ENCODE peak calls at places on chromosomes 6 and 20, in seven cellular contexts. R is GM13977, D is neural crest cell, K is fibroblast of lung, P is osteocyte, G is fibroblast of pulmonary artery, N is RWPE2. J is an unnamed sample.

GRCh38 chr6:26217714-26218075 is 130.5 kb downstream of the HFE start:
- DNase-seq in N (no peak), D (no peak), P (no peak), G (peak; percentile 32), R (no peak), K (peak; percentile 26), J (no peak)

GRCh38 chr20:51211191-51211590 is 188.3 kb upstream of the KCNG1 start:
- DNase-seq in K (no peak), D (no peak), N (no peak), R (no peak), G (no peak), P (no peak), J (no peak)

GRCh38 chr6:129590408-129591022 is 119.5 kb downstream of the ARHGAP18 start:
- DNase-seq in P (no peak), R (no peak), K (peak; percentile 97), D (no peak), G (peak; percentile 68), N (no peak), J (no peak)

GRCh38 chr6:46002264-46002663 is 13.4 kb downstream of the CLIC5 start:
- DNase-seq in D (no peak), G (no peak), R (no peak), N (no peak), K (no peak), P (no peak), J (no peak)

GRCh38 chr20:33915726-33916331 is 77.9 kb upstream of the RALY start:
- DNase-seq in D (no peak), G (peak; percentile 24), K (no peak), R (peak; percentile 70), N (no peak), P (no peak), J (peak; percentile 81)

GRCh38 chr6:105764318-105764717 is 321.8 kb upstream of the PRDM1 start:
- DNase-seq in R (no peak), D (no peak), G (no peak), P (no peak), N (no peak), K (no peak), J (no peak)

GRCh38 chr20:57592263-57593092 is 27.7 kb downstream of the ZBP1 start:
- DNase-seq in P (no peak), K (no peak), N (peak; percentile 80), G (no peak), R (no peak), D (no peak), J (no peak)

GRCh38 chr6:40947876-40948514 is 91.0 kb downstream of the UNC5CL start:
- DNase-seq in K (peak; percentile 84), G (peak; percentile 65), D (no peak), N (no peak), R (no peak), P (no peak), J (no peak)

GRCh38 chr20:44897133-44897532 is 11.6 kb downstream of the YWHAB start:
- DNase-seq in P (no peak), N (no peak), G (no peak), K (no peak), D (no peak), R (no peak), J (no peak)

GRCh38 chr20:48777005-48777404 is 50.8 kb downstream of the PREX1 start:
- DNase-seq in D (no peak), P (no peak), R (no peak), G (no peak), N (no peak), K (no peak), J (no peak)

GRCh38 chr6:129544892-129545612 is 164.9 kb downstream of the ARHGAP18 start:
- DNase-seq in G (peak; percentile 11), K (no peak), P (no peak), D (no peak), N (no peak), R (no peak), J (no peak)

GRCh38 chr6:24547243-24547642 is 52.5 kb downstream of the ALDH5A1 start:
- DNase-seq in G (peak; percentile 10), P (no peak), N (no peak), K (peak; percentile 5), D (no peak), R (peak; percentile 17), J (no peak)

GRCh38 chr6:97842536-97842935 is 559.5 kb upstream of the MMS22L start:
- DNase-seq in K (no peak), D (no peak), G (no peak), R (no peak), P (no peak), N (no peak), J (no peak)

GRCh38 chr20:24102290-24102689 is 113.7 kb upstream of the GGTLC1 start:
- DNase-seq in R (no peak), G (peak; percentile 13), N (no peak), K (no peak), D (no peak), P (no peak), J (peak; percentile 6)

GRCh38 chr6:38078671-38079070 is 259.1 kb downstream of the ZFAND3 start:
- DNase-seq in G (no peak), P (no peak), N (no peak), K (peak; percentile 18), D (no peak), R (no peak), J (no peak)

GRCh38 chr6:30452736-30453507 is 36.4 kb upstream of the HLA-E start:
- DNase-seq in P (no peak), K (no peak), R (no peak), G (no peak), N (no peak), D (no peak), J (no peak)

GRCh38 chr20:7272512-7272911 is 505.0 kb downstream of the BMP2 start:
- DNase-seq in R (no peak), N (no peak), K (peak; percentile 1), G (peak; percentile 8), D (no peak), P (no peak), J (no peak)

GRCh38 chr20:45892049-45892816 is 1.1 kb downstream of the CTSA start:
- DNase-seq in K (no peak), D (no peak), P (no peak), R (no peak), G (peak; percentile 42), N (peak; percentile 69), J (peak; percentile 43)

GRCh38 chr20:33438481-33438880 is 5.1 kb downstream of the SNTA1 start:
- DNase-seq in D (no peak), G (no peak), P (no peak), R (no peak), K (no peak), N (no peak), J (no peak)

GRCh38 chr20:36385503-36385902 is 79.4 kb downstream of the DLGAP4 start:
- DNase-seq in P (no peak), K (no peak), D (no peak), G (no peak), N (peak; percentile 71), R (no peak), J (no peak)

GRCh38 chr20:36386236-36386635 is 80.1 kb downstream of the DLGAP4 start:
- DNase-seq in G (no peak), D (no peak), P (no peak), R (no peak), K (no peak), N (no peak), J (no peak)

GRCh38 chr20:36378686-36379085 is 72.5 kb downstream of the DLGAP4 start:
- DNase-seq in R (no peak), G (no peak), N (no peak), P (no peak), K (no peak), D (no peak), J (no peak)

DNA sequence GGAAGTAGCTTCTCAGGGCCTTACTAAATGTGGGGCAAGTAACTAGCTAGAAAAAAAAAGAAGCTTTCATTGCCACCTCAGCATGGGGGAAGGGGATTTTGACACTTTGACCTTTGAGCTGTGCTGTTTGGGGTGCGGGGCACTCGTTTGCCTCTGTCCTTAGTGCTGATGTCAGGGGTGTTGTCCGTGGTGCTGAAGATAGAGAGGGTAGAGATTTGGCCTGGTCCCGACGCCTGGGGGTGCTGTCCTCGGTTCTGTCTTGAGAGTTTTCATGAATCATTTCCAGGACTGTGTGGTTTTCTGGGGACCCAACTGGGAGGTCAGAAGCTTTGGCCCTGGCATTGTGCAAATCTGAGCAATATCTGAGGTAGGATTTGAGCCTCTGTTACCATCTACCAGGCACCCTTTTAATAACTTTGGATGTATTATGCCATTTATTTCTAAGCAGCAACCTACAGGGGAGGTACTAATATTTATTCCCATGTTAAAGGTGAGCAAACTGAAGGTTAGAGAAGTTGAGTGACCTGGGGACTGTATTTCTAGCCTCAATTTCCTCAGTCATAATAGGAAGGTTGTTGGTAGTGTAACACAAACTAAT is 78.0 kb downstream of the DLGAP4 start:
- DNase-seq in P (no peak), D (peak; percentile 72), K (peak; percentile 21), R (peak; percentile 43), N (no peak), G (peak; percentile 44), J (peak; percentile 60)
- TF ChIP-seq CTCF in P (peak; percentile 29), D (peak; percentile 26), K (peak; percentile 11), R (peak; percentile 16), N (no peak), G (peak; percentile 32), J (no peak)

GRCh38 chr6:43575105-43575771 is 600 bp downstream of the XPO5 start:
- DNase-seq in N (peak; percentile 62), D (peak; percentile 35), G (peak; percentile 13), K (peak; percentile 15), R (no peak), P (no peak), J (peak; percentile 51)

GRCh38 chr6:43578748-43579147 is 2.8 kb downstream of the POLH start:
- DNase-seq in G (no peak), R (no peak), P (no peak), K (peak; percentile 19), N (no peak), D (no peak), J (no peak)

GRCh38 chr6:43579171-43579570 is 3.2 kb downstream of the POLH start:
- DNase-seq in K (peak; percentile 44), R (no peak), P (no peak), N (no peak), G (no peak), D (no peak), J (no peak)

GRCh38 chr6:43572015-43572414 is 3.8 kb downstream of the XPO5 start:
- DNase-seq in D (no peak), P (no peak), R (no peak), G (no peak), K (no peak), N (no peak), J (no peak)

GRCh38 chr6:43575772-43576551 is at the start of the genes POLH and XPO5:
- DNase-seq in P (peak; percentile 97), D (peak; percentile 82), N (peak; percentile 90), K (peak; percentile 89), G (peak; percentile 93), R (peak; percentile 98), J (peak; percentile 98)
- TF ChIP-seq CTCF in P (peak; percentile 33), D (no peak), N (no peak), K (no peak), G (no peak), R (no peak), J (peak; percentile 11)

DNA sequence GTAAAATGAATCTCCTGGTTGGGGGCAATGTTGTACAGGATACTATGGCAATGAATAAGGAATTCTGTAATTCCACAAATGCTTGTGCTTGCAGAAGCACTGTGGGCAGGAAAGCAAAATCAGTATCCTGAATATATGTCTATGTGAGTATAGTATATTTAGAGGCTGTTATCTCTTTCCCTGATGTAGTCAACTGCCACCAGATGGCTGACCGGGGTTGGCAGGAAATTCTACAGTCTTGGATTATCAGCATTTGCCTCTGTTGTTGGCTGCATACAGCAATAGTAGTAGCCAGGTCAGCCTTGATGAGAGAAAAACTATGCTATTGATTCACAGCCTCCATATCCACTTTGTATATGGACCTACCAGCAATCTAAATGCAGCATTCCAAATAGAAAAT is 425.1 kb upstream of the JAG1 start:
- DNase-seq in D (no peak), G (no peak), P (no peak), R (no peak), K (no peak), N (no peak), J (peak; percentile 22)
- TF ChIP-seq CTCF in D (no peak), G (peak; percentile 16), P (no peak), R (no peak), K (no peak), N (peak; percentile 57), J (no peak)

GRCh38 chr6:124973780-124974179 is 11.5 kb downstream of the RNF217 start:
- DNase-seq in R (no peak), K (no peak), N (no peak), D (no peak), G (no peak), P (no peak), J (no peak)
- TF ChIP-seq CTCF in R (no peak), K (no peak), N (no peak), D (no peak), G (no peak), P (no peak), J (no peak)